ENCODE peak calls at places on chromosomes 5 and 9, in seven cellular contexts. Y is hepatocyte, Z is lower lobe of right lung, O is body of pancreas, U is gastrocnemius medialis, D is IMR-90, E is A549. J is an unnamed sample.

GRCh38 chr5:133032852-133033742 is 6.7 kb upstream of the ZCCHC10 start:
- DNase-seq in Y (peak), Z (no peak), O (no peak), U (no peak), D (no peak), E (no peak), J (no peak)

GRCh38 chr5:78594946-78595921 is 53.3 kb downstream of the LHFPL2 start:
- DNase-seq in Y (peak), Z (no peak), O (peak), U (peak), D (peak), E (peak), J (no peak)

GRCh38 chr5:16791036-16791705 is 144.9 kb downstream of the MYO10 start:
- DNase-seq in Y (peak), Z (no peak), O (peak), U (no peak), D (peak), E (peak), J (peak)

GRCh38 chr5:68424799-68425537 is 209.4 kb downstream of the PIK3R1 start:
- DNase-seq in Y (no peak), Z (no peak), O (no peak), U (no peak), D (peak), E (no peak), J (no peak)

GRCh38 chr5:142737169-142737568 is 33.0 kb upstream of the ARHGAP26 start:
- DNase-seq in Y (no peak), Z (no peak), O (no peak), U (no peak), D (no peak), E (no peak), J (no peak)

GRCh38 chr9:32992596-32993238 is 8.7 kb downstream of the APTX start:
- DNase-seq in Y (no peak), Z (no peak), O (no peak), U (no peak), D (peak), E (no peak), J (no peak)

GRCh38 chr5:137412136-137412535 is 87.0 kb downstream of the SPOCK1 start:
- DNase-seq in Y (no peak), Z (no peak), O (no peak), U (no peak), D (no peak), E (no peak), J (no peak)

GRCh38 chr9:126347911-126348760 is 21.5 kb downstream of the MVB12B start:
- DNase-seq in Y (no peak), Z (peak), O (no peak), U (no peak), D (no peak), E (no peak), J (no peak)

GRCh38 chr9:20408513-20408912 is 213.8 kb downstream of the MLLT3 start:
- DNase-seq in Y (peak), Z (no peak), O (no peak), U (no peak), D (no peak), E (no peak), J (no peak)

GRCh38 chr9:94016744-94017143 is 61.6 kb upstream of the BARX1 start:
- DNase-seq in Y (no peak), Z (no peak), O (no peak), U (no peak), D (no peak), E (no peak), J (no peak)

GRCh38 chr5:28473531-28474107 is 1435.2 kb upstream of the CDH9 start:
- DNase-seq in Y (peak), Z (no peak), O (no peak), U (no peak), D (no peak), E (no peak), J (no peak)

GRCh38 chr9:76472925-76473324 is 13.9 kb downstream of the GCNT1 start:
- DNase-seq in Y (peak), Z (no peak), O (no peak), U (no peak), D (no peak), E (no peak), J (no peak)

GRCh38 chr5:137205237-137205636 is 293.9 kb downstream of the SPOCK1 start:
- DNase-seq in Y (no peak), Z (no peak), O (no peak), U (no peak), D (no peak), E (no peak), J (no peak)

GRCh38 chr9:107890921-107891465 is 401.4 kb upstream of the KLF4 start:
- DNase-seq in Y (no peak), Z (no peak), O (no peak), U (no peak), D (peak), E (no peak), J (no peak)

GRCh38 chr5:179607449-179607931 is 16.0 kb downstream of the HNRNPH1 start:
- DNase-seq in Y (no peak), Z (no peak), O (no peak), U (peak), D (no peak), E (no peak), J (no peak)

GRCh38 chr5:126811515-126812198 is 34.7 kb downstream of the LMNB1 start:
- DNase-seq in Y (no peak), Z (no peak), O (no peak), U (no peak), D (peak), E (no peak), J (no peak)

GRCh38 chr9:136433043-136433715 is 6.5 kb downstream of the INPP5E start:
- DNase-seq in Y (no peak), Z (no peak), O (no peak), U (no peak), D (no peak), E (no peak), J (no peak)

GRCh38 chr9:16039988-16040761 is 487.3 kb downstream of the CCDC171 start:
- DNase-seq in Y (peak), Z (no peak), O (no peak), U (no peak), D (peak), E (no peak), J (no peak)

GRCh38 chr5:172896465-172896864 is 62.4 kb downstream of the ERGIC1 start:
- DNase-seq in Y (no peak), Z (no peak), O (no peak), U (no peak), D (no peak), E (no peak), J (no peak)

GRCh38 chr9:119307471-119307870 is 61.8 kb downstream of the BRINP1 start:
- DNase-seq in Y (no peak), Z (no peak), O (no peak), U (no peak), D (no peak), E (no peak), J (no peak)
- H3K4me3 ChIP-seq in Y (no peak), Z (no peak), O (no peak), U (no peak), D (no peak), E (no peak), J (no peak)

GRCh38 chr5:144332265-144332664 is 161.6 kb downstream of the KCTD16 start:
- DNase-seq in Y (no peak), Z (no peak), O (peak), U (no peak), D (peak), E (no peak), J (peak)
- TF ChIP-seq CTCF in Y (peak), Z (no peak), O (peak), U (no peak), D (peak), E (no peak), J (peak)

GRCh38 chr9:750264-750967 is 91.1 kb upstream of the DMRT1 start:
- DNase-seq in Y (no peak), Z (no peak), O (no peak), U (peak), D (no peak), E (no peak), J (no peak)
- H3K27ac ChIP-seq in Y (no peak), Z (peak), O (no peak), U (peak), D (no peak), E (no peak), J (no peak)

GRCh38 chr9:77583366-77583626 is 64.8 kb downstream of the GNA14 start:
- DNase-seq in Y (no peak), Z (no peak), O (no peak), U (no peak), D (no peak), E (no peak), J (no peak)

GRCh38 chr9:77586591-77586990 is 61.5 kb downstream of the GNA14 start:
- DNase-seq in Y (no peak), Z (no peak), O (no peak), U (no peak), D (no peak), E (no peak), J (no peak)

GRCh38 chr9:77587851-77588250 is 60.3 kb downstream of the GNA14 start:
- DNase-seq in Y (no peak), Z (no peak), O (no peak), U (no peak), D (no peak), E (no peak), J (no peak)

GRCh38 chr9:77587036-77587435 is 61.1 kb downstream of the GNA14 start:
- DNase-seq in Y (no peak), Z (no peak), O (no peak), U (no peak), D (no peak), E (no peak), J (no peak)

GRCh38 chr9:77585335-77585786 is 62.8 kb downstream of the GNA14 start:
- DNase-seq in Y (no peak), Z (no peak), O (no peak), U (no peak), D (no peak), E (no peak), J (no peak)
- H3K4me3 ChIP-seq in Y (no peak), Z (no peak), O (no peak), U (no peak), D (no peak), E (no peak), J (no peak)

DNA sequence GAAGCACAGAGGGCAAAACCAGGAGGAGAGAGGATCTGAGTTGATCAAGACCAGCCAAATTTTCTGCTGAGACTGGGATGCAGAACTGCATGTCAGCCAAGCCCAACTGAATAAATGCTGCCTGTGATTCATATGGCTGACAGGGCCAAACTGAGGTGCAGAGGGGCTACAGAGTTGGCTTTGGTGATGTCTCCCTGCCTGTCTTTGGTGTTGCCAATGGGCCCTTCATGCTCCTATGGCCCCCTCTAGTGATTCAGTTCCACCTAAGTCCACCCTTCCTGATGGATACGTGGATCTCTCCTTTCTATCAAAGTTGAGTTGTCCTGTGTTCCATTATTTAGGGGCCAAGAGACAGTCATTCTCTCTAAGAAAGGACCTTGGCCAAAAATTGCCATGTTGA is 163.6 kb upstream of the TLE4 start:
- DNase-seq in Y (no peak), Z (no peak), O (no peak), U (no peak), D (peak), E (no peak), J (no peak)
- TF ChIP-seq CTCF in Y (no peak), Z (no peak), O (no peak), U (no peak), D (peak), E (no peak), J (no peak)